ENCODE peak calls at places on chromosome 16, in ten cellular contexts. H is PC-3; S is mesendoderm; W is psoas muscle; T is A549; B is SJSA1; R is IMR-90; A is ovary; L is CD8-positive, alpha-beta memory T cell; Q is small intestine. G is an unnamed sample. For H3K4me1, the result is how much of the 10 kb centered on the place peaks cover.

GRCh38 chr16:52741386-52741785 is 194.4 kb upstream of the TOX3 start:
- DNase-seq in H (no peak), S (peak), W (no peak), T (no peak), B (no peak), R (no peak), A (no peak), L (no peak), Q (no peak), G (no peak)

GRCh38 chr16:50600582-50601283 is 52.5 kb downstream of the NKD1 start:
- DNase-seq in H (no peak), S (peak), W (peak), T (no peak), B (no peak), R (no peak), A (no peak), L (no peak), Q (no peak), G (no peak)

GRCh38 chr16:31134625-31135534 is 647 bp downstream of the PRSS8 start:
- DNase-seq in H (peak), S (peak), W (no peak), T (no peak), B (no peak), R (no peak), A (no peak), L (no peak), Q (peak), G (no peak)

GRCh38 chr16:73329363-73330306 is 281.7 kb upstream of the ZFHX3 start:
- DNase-seq in H (no peak), S (peak), W (no peak), T (no peak), B (no peak), R (no peak), A (no peak), L (no peak), Q (peak), G (no peak)

GRCh38 chr16:83171396-83171795 is 544.6 kb downstream of the CDH13 start:
- DNase-seq in H (no peak), S (no peak), W (no peak), T (no peak), B (no peak), R (no peak), A (no peak), L (no peak), Q (no peak), G (no peak)

GRCh38 chr16:6104423-6104822 is 1006.8 kb upstream of the EEF2KMT start:
- DNase-seq in H (no peak), S (no peak), W (no peak), T (no peak), B (no peak), R (no peak), A (no peak), L (no peak), Q (no peak), G (no peak)

GRCh38 chr16:78199325-78200022 is 100.0 kb downstream of the WWOX start:
- DNase-seq in H (peak), S (peak), W (no peak), T (no peak), B (no peak), R (no peak), A (no peak), L (no peak), Q (peak), G (no peak)

GRCh38 chr16:88393034-88393433 is 10.3 kb downstream of the ZNF469 start:
- DNase-seq in H (no peak), S (no peak), W (peak), T (no peak), B (no peak), R (no peak), A (no peak), L (no peak), Q (no peak), G (no peak)

GRCh38 chr16:46793841-46794240 is 37.1 kb downstream of the C16orf87 start:
- DNase-seq in H (no peak), S (no peak), W (no peak), T (no peak), B (no peak), R (no peak), A (no peak), L (no peak), Q (no peak), G (no peak)

GRCh38 chr16:88306860-88307545 is 75.8 kb upstream of the ZNF469 start:
- DNase-seq in H (no peak), S (no peak), W (peak), T (no peak), B (peak), R (peak), A (peak), L (no peak), Q (no peak), G (peak)

GRCh38 chr16:30561212-30561816 is 3.1 kb upstream of the ZNF764 start:
- DNase-seq in H (no peak), S (no peak), W (peak), T (no peak), B (no peak), R (no peak), A (peak), L (no peak), Q (peak), G (no peak)

GRCh38 chr16:21599158-21599993 is at the start of gene METTL9:
- DNase-seq in H (peak), S (peak), W (peak), T (peak), B (peak), R (peak), A (peak), L (peak), Q (peak), G (peak)

GRCh38 chr16:22369221-22369811 is 5.1 kb downstream of the CDR2 start:
- DNase-seq in H (peak), S (no peak), W (no peak), T (no peak), B (peak), R (peak), A (no peak), L (no peak), Q (peak), G (peak)

GRCh38 chr16:4911831-4912422 is 25.0 kb downstream of the PPL start:
- DNase-seq in H (no peak), S (no peak), W (no peak), T (no peak), B (no peak), R (peak), A (no peak), L (no peak), Q (peak), G (peak)

GRCh38 chr16:17070882-17071592 is 399.7 kb downstream of the XYLT1 start:
- DNase-seq in H (no peak), S (peak), W (no peak), T (no peak), B (no peak), R (no peak), A (peak), L (peak), Q (peak), G (peak)

GRCh38 chr16:31385680-31386079 is 7.5 kb upstream of the ITGAD start:
- DNase-seq in H (peak), S (no peak), W (no peak), T (no peak), B (no peak), R (no peak), A (no peak), L (no peak), Q (peak), G (no peak)

GRCh38 chr16:66534376-66534799 is 15.5 kb downstream of the TK2 start:
- DNase-seq in H (no peak), S (peak), W (no peak), T (no peak), B (no peak), R (no peak), A (no peak), L (no peak), Q (no peak), G (peak)

GRCh38 chr16:24423332-24423731 is 116.0 kb upstream of the RBBP6 start:
- DNase-seq in H (no peak), S (no peak), W (no peak), T (no peak), B (no peak), R (no peak), A (no peak), L (no peak), Q (no peak), G (no peak)

GRCh38 chr16:10558746-10559641 is 21.4 kb downstream of the EMP2 start:
- DNase-seq in H (peak), S (no peak), W (peak), T (no peak), B (peak), R (no peak), A (peak), L (no peak), Q (no peak), G (peak)

GRCh38 chr16:17260271-17260849 is 210.4 kb downstream of the XYLT1 start:
- DNase-seq in H (no peak), S (no peak), W (no peak), T (no peak), B (no peak), R (no peak), A (no peak), L (no peak), Q (no peak), G (no peak)

GRCh38 chr16:11157143-11157542 is 98.9 kb downstream of the SOCS1 start:
- DNase-seq in H (no peak), S (no peak), W (no peak), T (no peak), B (no peak), R (no peak), A (no peak), L (no peak), Q (no peak), G (no peak)

GRCh38 chr16:27421961-27422740 is 20.2 kb downstream of the IL21R start:
- DNase-seq in H (no peak), S (no peak), W (no peak), T (no peak), B (no peak), R (no peak), A (no peak), L (no peak), Q (no peak), G (no peak)

GRCh38 chr16:59758848-59759247 is 1024.7 kb upstream of the GOT2 start:
- DNase-seq in H (peak), S (peak), W (no peak), T (no peak), B (no peak), R (no peak), A (no peak), L (no peak), Q (no peak), G (peak)

GRCh38 chr16:59754854-59755253 is 1020.7 kb upstream of the GOT2 start:
- DNase-seq in H (no peak), S (no peak), W (no peak), T (no peak), B (no peak), R (no peak), A (no peak), L (no peak), Q (no peak), G (no peak)
- H3K4me1 ChIP-seq in H (under half), S (under half), W (under half), T (under half), B (under half), R (under half), A (under half), L (under half), Q (under half), G (under half)

DNA sequence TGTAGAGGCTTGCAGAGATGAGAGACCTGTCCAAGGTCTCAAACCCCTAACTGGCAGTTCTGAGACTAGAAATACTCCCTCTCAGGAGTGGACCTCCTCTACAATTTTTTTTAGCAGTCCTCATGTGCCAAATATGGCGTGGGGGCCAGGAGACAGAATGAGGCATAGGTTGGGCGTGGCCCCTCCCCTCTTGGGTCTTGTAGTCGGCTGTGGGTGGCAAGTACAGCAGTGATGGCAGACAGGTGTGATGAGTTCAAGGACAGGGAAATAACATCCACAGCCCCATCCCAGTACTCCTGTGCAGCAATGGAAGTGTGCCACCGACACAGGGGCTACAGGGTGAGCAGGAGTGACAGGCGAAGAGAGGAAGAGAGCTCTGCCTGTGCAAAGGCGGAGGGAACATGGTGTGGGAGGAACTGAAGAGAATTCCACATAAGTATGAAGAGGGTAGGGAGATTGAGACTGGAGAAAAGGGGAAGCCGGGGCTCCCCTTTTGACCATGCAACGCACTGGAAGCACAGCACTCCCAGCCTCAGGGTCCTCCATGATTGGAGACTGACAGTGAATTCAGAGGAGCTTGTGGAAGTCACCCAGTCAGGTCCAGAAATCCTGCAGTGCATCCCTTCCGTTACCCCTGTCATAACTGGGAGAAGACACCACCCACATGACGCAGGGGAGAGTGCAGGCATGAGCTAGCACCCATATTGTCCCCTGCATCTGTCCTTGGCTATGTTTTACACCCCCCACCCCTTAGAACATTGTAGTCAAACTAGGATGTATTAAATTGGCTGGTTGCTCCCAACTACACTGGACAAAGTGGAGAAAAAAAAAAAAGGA is 14.8 kb upstream of the CETP start:
- DNase-seq in H (no peak), S (no peak), W (no peak), T (no peak), B (no peak), R (no peak), A (no peak), L (no peak), Q (no peak), G (no peak)
- H3K27ac ChIP-seq in H (no peak), S (no peak), W (no peak), T (no peak), B (no peak), R (no peak), A (no peak), L (no peak), Q (no peak), G (no peak)

DNA sequence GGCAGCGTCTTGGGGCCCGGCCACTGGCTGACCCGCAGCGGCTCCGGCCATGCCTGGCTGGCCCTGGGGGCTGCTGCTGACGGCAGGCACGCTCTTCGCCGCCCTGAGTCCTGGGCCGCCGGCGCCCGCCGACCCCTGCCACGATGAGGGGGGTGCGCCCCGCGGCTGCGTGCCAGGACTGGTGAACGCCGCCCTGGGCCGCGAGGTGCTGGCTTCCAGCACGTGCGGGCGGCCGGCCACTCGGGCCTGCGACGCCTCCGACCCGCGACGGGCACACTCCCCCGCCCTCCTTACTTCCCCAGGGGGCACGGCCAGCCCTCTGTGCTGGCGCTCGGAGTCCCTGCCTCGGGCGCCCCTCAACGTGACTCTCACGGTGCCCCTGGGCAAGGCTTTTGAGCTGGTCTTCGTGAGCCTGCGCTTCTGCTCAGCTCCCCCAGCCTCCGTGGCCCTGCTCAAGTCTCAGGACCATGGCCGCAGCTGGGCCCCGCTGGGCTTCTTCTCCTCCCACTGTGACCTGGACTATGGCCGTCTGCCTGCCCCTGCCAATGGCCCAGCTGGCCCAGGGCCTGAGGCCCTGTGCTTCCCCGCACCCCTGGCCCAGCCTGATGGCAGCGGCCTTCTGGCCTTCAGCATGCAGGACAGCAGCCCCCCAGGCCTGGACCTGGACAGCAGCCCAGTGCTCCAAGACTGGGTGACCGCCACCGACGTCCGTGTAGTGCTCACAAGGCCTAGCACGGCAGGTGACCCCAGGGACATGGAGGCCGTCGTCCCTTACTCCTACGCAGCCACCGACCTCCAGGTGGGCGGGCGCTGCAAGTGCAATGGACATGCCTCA is 773 bp downstream of the NTN3 start:
- DNase-seq in H (no peak), S (no peak), W (no peak), T (no peak), B (no peak), R (no peak), A (no peak), L (no peak), Q (no peak), G (no peak)
- H3K4me1 ChIP-seq in H (under half), S (under half), W (under half), T (under half), B (half or more), R (under half), A (under half), L (under half), Q (under half), G (under half)

GRCh38 chr16:84597518-84598390 is 20.1 kb downstream of the COTL1 start:
- DNase-seq in H (no peak), S (no peak), W (peak), T (no peak), B (peak), R (no peak), A (no peak), L (no peak), Q (peak), G (peak)
- H3K27ac ChIP-seq in H (no peak), S (no peak), W (no peak), T (no peak), B (peak), R (peak), A (no peak), L (peak), Q (peak), G (peak)

G was measured in fibroblast of lung.